ENCODE peak calls at places on chromosome 12, in seven cellular contexts. A is lower leg skin, I is colonic mucosa, K is GM10248, H is fibroblast of villous mesenchyme, X is nephron progenitor cell, D is activated B cell treated with CpG ODN at 0.5 μM for 24 hours. Q is an unnamed sample.

GRCh38 chr12:6084261-6084968 is 40.1 kb downstream of the VWF start:
- DNase-seq in A (no peak), I (no peak), K (no peak), H (peak), X (no peak), D (no peak), Q (no peak)

GRCh38 chr12:64010069-64010686 is 165.7 kb downstream of the SRGAP1 start:
- DNase-seq in A (no peak), I (no peak), K (peak), H (peak), X (no peak), D (no peak), Q (no peak)

GRCh38 chr12:117097159-117097558 is 2.1 kb downstream of the TESC start:
- DNase-seq in A (no peak), I (no peak), K (no peak), H (no peak), X (no peak), D (no peak), Q (no peak)

GRCh38 chr12:63844391-63845341 is at the start of gene SRGAP1:
- DNase-seq in A (peak), I (peak), K (peak), H (peak), X (peak), D (no peak), Q (peak)

GRCh38 chr12:2248901-2249381 is 196.2 kb downstream of the CACNA1C start:
- DNase-seq in A (no peak), I (no peak), K (peak), H (peak), X (no peak), D (no peak), Q (no peak)

GRCh38 chr12:26789731-26790644 is 43.0 kb downstream of the ITPR2 start:
- DNase-seq in A (no peak), I (peak), K (no peak), H (peak), X (no peak), D (no peak), Q (no peak)

GRCh38 chr12:1936406-1937320 is 18.2 kb upstream of the CACNA2D4 start:
- DNase-seq in A (no peak), I (peak), K (no peak), H (peak), X (no peak), D (no peak), Q (no peak)

GRCh38 chr12:2488596-2488995 is 306.2 kb upstream of the FKBP4 start:
- DNase-seq in A (no peak), I (no peak), K (no peak), H (no peak), X (no peak), D (no peak), Q (no peak)

GRCh38 chr12:22029991-22030390 is 16.0 kb upstream of the CMAS start:
- DNase-seq in A (no peak), I (no peak), K (no peak), H (no peak), X (no peak), D (no peak), Q (no peak)

GRCh38 chr12:116534341-116535121 is 24.6 kb upstream of the MAP1LC3B2 start:
- DNase-seq in A (no peak), I (peak), K (no peak), H (no peak), X (peak), D (no peak), Q (no peak)

GRCh38 chr12:42935756-42936155 is 346.2 kb upstream of the PRICKLE1 start:
- DNase-seq in A (no peak), I (no peak), K (no peak), H (peak), X (no peak), D (no peak), Q (no peak)

GRCh38 chr12:7219599-7220243 is 30.2 kb downstream of the PEX5 start:
- DNase-seq in A (peak), I (peak), K (peak), H (peak), X (peak), D (peak), Q (no peak)

GRCh38 chr12:6883252-6883651 is 10.1 kb upstream of the SPSB2 start:
- DNase-seq in A (no peak), I (no peak), K (no peak), H (no peak), X (no peak), D (no peak), Q (no peak)

GRCh38 chr12:4011597-4011996 is 138.4 kb upstream of the PARP11 start:
- DNase-seq in A (no peak), I (no peak), K (no peak), H (no peak), X (no peak), D (no peak), Q (no peak)

GRCh38 chr12:114384746-114385145 is 21.2 kb downstream of the TBX5 start:
- DNase-seq in A (no peak), I (no peak), K (no peak), H (peak), X (no peak), D (no peak), Q (no peak)

GRCh38 chr12:124232654-124232987 is 62.3 kb upstream of the RFLNA start:
- DNase-seq in A (no peak), I (no peak), K (no peak), H (no peak), X (no peak), D (no peak), Q (no peak)

GRCh38 chr12:13198921-13199320 is 2.4 kb downstream of the EMP1 start:
- DNase-seq in A (no peak), I (no peak), K (no peak), H (peak), X (no peak), D (no peak), Q (no peak)

GRCh38 chr12:131084341-131085011 is 130.8 kb downstream of the ADGRD1 start:
- DNase-seq in A (no peak), I (no peak), K (no peak), H (no peak), X (no peak), D (peak), Q (peak)

GRCh38 chr12:51409846-51410245 is 14.8 kb upstream of the SLC4A8 start:
- DNase-seq in A (no peak), I (no peak), K (no peak), H (no peak), X (no peak), D (no peak), Q (no peak)

GRCh38 chr12:131094831-131095805 is 141.4 kb downstream of the ADGRD1 start:
- DNase-seq in A (no peak), I (no peak), K (no peak), H (no peak), X (no peak), D (peak), Q (peak)

GRCh38 chr12:49808686-49809368 is 19.4 kb downstream of the NCKAP5L start:
- DNase-seq in A (no peak), I (no peak), K (no peak), H (peak), X (peak), D (no peak), Q (no peak)

GRCh38 chr12:116416161-116416560 is 138.7 kb upstream of the MED13L start:
- DNase-seq in A (no peak), I (no peak), K (no peak), H (no peak), X (no peak), D (no peak), Q (no peak)

GRCh38 chr12:124754949-124755800 is 108.5 kb downstream of the SCARB1 start:
- DNase-seq in A (peak), I (peak), K (peak), H (peak), X (no peak), D (no peak), Q (no peak)

GRCh38 chr12:92185052-92185451 is 39.4 kb upstream of the BTG1 start:
- DNase-seq in A (no peak), I (no peak), K (no peak), H (no peak), X (no peak), D (no peak), Q (no peak)

GRCh38 chr12:57939291-57939690 is 2.1 kb upstream of the ATP23 start:
- DNase-seq in A (no peak), I (no peak), K (no peak), H (peak), X (no peak), D (no peak), Q (no peak)

GRCh38 chr12:4379410-4379809 is at the start of gene FGF23:
- DNase-seq in A (no peak), I (no peak), K (no peak), H (peak), X (peak), D (no peak), Q (no peak)

GRCh38 chr12:123573870-123574269 is 10.5 kb upstream of the TMED2 start:
- DNase-seq in A (no peak), I (no peak), K (no peak), H (no peak), X (no peak), D (no peak), Q (no peak)

GRCh38 chr12:111413442-111414086 is 7.8 kb downstream of the SH2B3 start:
- DNase-seq in A (no peak), I (no peak), K (no peak), H (peak), X (no peak), D (no peak), Q (no peak)

GRCh38 chr12:8045952-8046944 is 13.7 kb downstream of the FOXJ2 start:
- DNase-seq in A (peak), I (peak), K (peak), H (peak), X (peak), D (peak), Q (peak)

GRCh38 chr12:50506753-50507473 is 2.1 kb downstream of the DIP2B start:
- DNase-seq in A (no peak), I (no peak), K (no peak), H (peak), X (no peak), D (no peak), Q (no peak)

GRCh38 chr12:132375747-132376463 is 46.5 kb upstream of the GALNT9 start:
- DNase-seq in A (no peak), I (no peak), K (no peak), H (no peak), X (no peak), D (no peak), Q (no peak)

GRCh38 chr12:32455607-32456063 is 56.3 kb downstream of the FGD4 start:
- DNase-seq in A (peak), I (peak), K (peak), H (peak), X (peak), D (no peak), Q (no peak)

GRCh38 chr12:119840617-119841016 is 36.5 kb downstream of the CIT start:
- DNase-seq in A (no peak), I (no peak), K (no peak), H (peak), X (no peak), D (no peak), Q (no peak)

GRCh38 chr12:15555466-15555865 is 233.2 kb downstream of the PTPRO start:
- DNase-seq in A (no peak), I (no peak), K (no peak), H (no peak), X (no peak), D (no peak), Q (no peak)

GRCh38 chr12:6056406-6057211 is 67.9 kb downstream of the VWF start:
- DNase-seq in A (no peak), I (no peak), K (no peak), H (no peak), X (peak), D (no peak), Q (no peak)

GRCh38 chr12:56348776-56349175 is 10.1 kb downstream of the IL23A start:
- DNase-seq in A (no peak), I (no peak), K (no peak), H (no peak), X (no peak), D (no peak), Q (no peak)

GRCh38 chr12:53224268-53224896 is 7.6 kb downstream of the RARG start:
- DNase-seq in A (no peak), I (peak), K (no peak), H (no peak), X (no peak), D (no peak), Q (no peak)
- TF ChIP-seq CTCF in A (no peak), I (no peak), K (no peak), H (peak), X (peak), D (no peak), Q (peak)

GRCh38 chr12:30695327-30696102 is at the start of gene IPO8:
- DNase-seq in A (peak), I (peak), K (peak), H (peak), X (peak), D (peak), Q (peak)
- TF ChIP-seq CTCF in A (no peak), I (peak), K (peak), H (peak), X (peak), D (no peak), Q (peak)

GRCh38 chr12:40749863-40750262 is 57.6 kb downstream of the CNTN1 start:
- DNase-seq in A (no peak), I (no peak), K (no peak), H (no peak), X (no peak), D (no peak), Q (no peak)

GRCh38 chr12:40745386-40745785 is 53.1 kb downstream of the CNTN1 start:
- DNase-seq in A (no peak), I (no peak), K (no peak), H (no peak), X (no peak), D (no peak), Q (no peak)
- TF ChIP-seq CTCF in A (no peak), I (no peak), K (no peak), H (no peak), X (no peak), D (no peak), Q (peak)

GRCh38 chr12:105315726-105316125 is 14.8 kb upstream of the C12orf75 start:
- DNase-seq in A (peak), I (no peak), K (no peak), H (no peak), X (no peak), D (no peak), Q (no peak)

GRCh38 chr12:105317453-105317852 is 13.0 kb upstream of the C12orf75 start:
- DNase-seq in A (no peak), I (no peak), K (no peak), H (peak), X (no peak), D (no peak), Q (no peak)

GRCh38 chr12:105315130-105315529 is 15.4 kb upstream of the C12orf75 start:
- DNase-seq in A (no peak), I (no peak), K (no peak), H (no peak), X (no peak), D (no peak), Q (no peak)

GRCh38 chr12:105317942-105318614 is 12.4 kb upstream of the C12orf75 start:
- DNase-seq in A (no peak), I (no peak), K (no peak), H (no peak), X (no peak), D (no peak), Q (no peak)

DNA sequence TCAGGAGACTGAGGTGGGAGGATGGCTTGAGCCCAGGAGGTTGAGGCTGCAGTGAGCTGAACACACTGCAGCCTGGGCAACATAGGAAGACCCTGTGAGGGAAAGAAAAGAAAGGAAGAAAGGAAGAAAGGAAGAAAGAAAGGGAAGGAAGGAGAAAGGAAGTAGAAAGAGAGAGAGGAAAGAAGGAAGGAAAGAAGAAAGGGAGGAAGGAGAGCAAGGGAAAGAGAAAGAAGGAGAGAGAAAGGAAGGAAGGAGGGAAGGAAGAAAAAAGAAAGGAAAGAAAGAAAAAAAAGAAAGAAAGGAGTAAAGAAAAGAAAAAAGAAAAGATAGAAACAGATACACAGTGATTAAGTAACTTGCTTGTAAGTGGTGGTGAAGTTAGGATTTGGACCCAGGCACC is 13.6 kb upstream of the C12orf75 start:
- DNase-seq in A (no peak), I (no peak), K (no peak), H (no peak), X (no peak), D (no peak), Q (no peak)
- TF ChIP-seq CTCF in A (no peak), I (no peak), K (no peak), H (no peak), X (no peak), D (no peak), Q (no peak)

DNA sequence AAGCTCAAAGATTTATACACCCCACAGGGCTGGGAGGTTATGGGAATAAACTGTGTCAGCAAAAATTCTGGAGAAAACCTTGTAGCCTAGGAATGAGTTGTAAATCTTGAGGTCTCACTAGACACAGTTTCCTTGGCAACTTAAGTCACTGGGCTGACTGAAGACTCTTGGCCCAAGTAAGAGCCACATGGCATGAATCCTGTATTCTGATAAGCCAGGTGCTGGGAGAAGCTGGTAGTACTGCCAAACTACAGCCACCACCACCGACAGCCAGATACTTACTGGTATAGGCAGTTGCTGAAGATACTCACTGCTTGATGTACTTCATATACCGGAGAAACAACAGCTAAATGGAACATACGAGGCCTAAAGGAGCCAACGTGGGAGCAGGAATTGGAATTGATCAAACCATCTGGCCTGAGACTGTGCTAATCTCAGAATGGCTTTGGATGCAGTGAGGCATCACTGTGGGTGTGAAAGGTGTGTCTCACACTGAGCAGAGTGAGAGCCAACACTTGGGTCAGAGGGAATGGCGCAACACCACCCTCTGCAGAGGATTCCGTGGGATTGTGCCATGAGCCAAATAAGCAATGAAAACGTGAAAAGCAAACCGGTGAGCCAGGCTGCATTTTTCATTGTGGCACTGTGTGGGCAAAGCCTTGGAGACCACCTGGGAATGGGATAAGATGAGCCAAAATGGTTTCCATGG is 102.9 kb upstream of the TMCC3 start:
- DNase-seq in A (no peak), I (no peak), K (no peak), H (peak), X (no peak), D (no peak), Q (no peak)
- TF ChIP-seq CTCF in A (no peak), I (no peak), K (no peak), H (no peak), X (no peak), D (no peak), Q (no peak)

GRCh38 chr12:100995201-100995600 is 200.6 kb downstream of the ANO4 start:
- DNase-seq in A (no peak), I (no peak), K (peak), H (peak), X (no peak), D (no peak), Q (no peak)
- TF ChIP-seq CTCF in A (no peak), I (no peak), K (no peak), H (no peak), X (no peak), D (no peak), Q (no peak)

GRCh38 chr12:29783773-29784666 is at the start of gene TMTC1:
- DNase-seq in A (peak), I (peak), K (peak), H (peak), X (peak), D (no peak), Q (peak)

GRCh38 chr12:29782285-29782820 is 1.4 kb downstream of the TMTC1 start:
- DNase-seq in A (peak), I (no peak), K (peak), H (peak), X (no peak), D (no peak), Q (no peak)

GRCh38 chr12:29781176-29781575 is 2.6 kb downstream of the TMTC1 start:
- DNase-seq in A (no peak), I (no peak), K (no peak), H (no peak), X (no peak), D (no peak), Q (no peak)

GRCh38 chr12:29781705-29782266 is 2.0 kb downstream of the TMTC1 start:
- DNase-seq in A (no peak), I (no peak), K (no peak), H (no peak), X (no peak), D (no peak), Q (no peak)

GRCh38 chr12:29782821-29783772 is 645 bp downstream of the TMTC1 start:
- DNase-seq in A (peak), I (peak), K (no peak), H (peak), X (peak), D (no peak), Q (peak)
- TF ChIP-seq CTCF in A (no peak), I (no peak), K (no peak), H (no peak), X (no peak), D (no peak), Q (no peak)

GRCh38 chr12:106845910-106846309 is 71.4 kb downstream of the RIC8B start:
- DNase-seq in A (no peak), I (no peak), K (no peak), H (no peak), X (no peak), D (no peak), Q (no peak)

GRCh38 chr12:106839343-106839742 is 64.9 kb downstream of the RIC8B start:
- DNase-seq in A (no peak), I (no peak), K (no peak), H (peak), X (no peak), D (no peak), Q (no peak)

GRCh38 chr12:106840217-106840616 is 65.7 kb downstream of the RIC8B start:
- DNase-seq in A (no peak), I (no peak), K (no peak), H (peak), X (peak), D (no peak), Q (no peak)

GRCh38 chr12:106837782-106838181 is 63.3 kb downstream of the RIC8B start:
- DNase-seq in A (no peak), I (no peak), K (no peak), H (no peak), X (no peak), D (no peak), Q (no peak)

GRCh38 chr12:106841471-106842302 is 67.2 kb downstream of the RIC8B start:
- DNase-seq in A (peak), I (peak), K (peak), H (peak), X (peak), D (no peak), Q (no peak)
- TF ChIP-seq CTCF in A (no peak), I (peak), K (peak), H (peak), X (peak), D (no peak), Q (peak)

GRCh38 chr12:97283297-97283696 is 179.3 kb upstream of the RMST start:
- DNase-seq in A (no peak), I (no peak), K (no peak), H (no peak), X (no peak), D (no peak), Q (no peak)
- TF ChIP-seq CTCF in A (no peak), I (no peak), K (peak), H (no peak), X (no peak), D (no peak), Q (peak)